ENCODE peak calls at places on chromosomes 2 and 18, in five cellular contexts. S, D, G, E and Y are unnamed samples.

GRCh38 chr2:43518182-43518581 is 77.7 kb downstream of the THADA start:
- DNase-seq in S (no peak), D (no peak), G (no peak), E (no peak), Y (no peak)

GRCh38 chr2:27194538-27195354 is 17.1 kb upstream of the ATRAID start:
- DNase-seq in S (no peak), D (no peak), G (peak; percentile 21), E (no peak), Y (no peak)

GRCh38 chr2:232030229-232030628 is 68.7 kb downstream of the DIS3L2 start:
- DNase-seq in S (no peak), D (no peak), G (no peak), E (peak; percentile 56), Y (no peak)

GRCh38 chr2:218437969-218438368 is 19.0 kb downstream of the VIL1 start:
- DNase-seq in S (no peak), D (no peak), G (no peak), E (no peak), Y (no peak)

GRCh38 chr2:30847841-30848240 is 40.6 kb upstream of the CAPN13 start:
- DNase-seq in S (no peak), D (no peak), G (no peak), E (no peak), Y (no peak)

GRCh38 chr2:52113338-52113737 is 1081.4 kb upstream of the NRXN1 start:
- DNase-seq in S (peak; percentile 41), D (no peak), G (no peak), E (no peak), Y (no peak)

GRCh38 chr18:50013363-50014138 is 181.4 kb downstream of the MYO5B start:
- DNase-seq in S (peak; percentile 37), D (no peak), G (no peak), E (no peak), Y (no peak)

GRCh38 chr2:175176624-175177023 is 4.9 kb downstream of the ATP5MC3 start:
- DNase-seq in S (no peak), D (no peak), G (no peak), E (no peak), Y (no peak)

GRCh38 chr18:61545281-61546245 is 212.3 kb downstream of the CDH20 start:
- DNase-seq in S (no peak), D (no peak), G (no peak), E (no peak), Y (peak; percentile 65)

GRCh38 chr2:196962325-196962724 is 35.8 kb upstream of the PGAP1 start:
- DNase-seq in S (no peak), D (no peak), G (no peak), E (no peak), Y (no peak)

GRCh38 chr18:48330016-48330991 is 78.9 kb downstream of the ZBTB7C start:
- DNase-seq in S (peak; percentile 93), D (no peak), G (peak; percentile 88), E (no peak), Y (peak; percentile 56)

GRCh38 chr2:100703744-100704143 is 116.2 kb upstream of the NPAS2 start:
- DNase-seq in S (no peak), D (peak; percentile 26), G (no peak), E (peak; percentile 28), Y (no peak)

GRCh38 chr2:159807183-159808037 is 9.4 kb upstream of the CD302 start:
- DNase-seq in S (peak; percentile 68), D (peak; percentile 31), G (peak; percentile 39), E (peak; percentile 83), Y (peak; percentile 19)

GRCh38 chr2:48754874-48755273 is 650 bp downstream of the LHCGR start:
- DNase-seq in S (no peak), D (no peak), G (no peak), E (peak; percentile 39), Y (no peak)

GRCh38 chr2:26455801-26456700 is 21.9 kb downstream of the OTOF start:
- DNase-seq in S (no peak), D (no peak), G (no peak), E (no peak), Y (no peak)

GRCh38 chr2:5195636-5196035 is 496.5 kb upstream of the SOX11 start:
- DNase-seq in S (no peak), D (no peak), G (peak; percentile 8), E (no peak), Y (no peak)

GRCh38 chr18:48688961-48689360 is 150.1 kb downstream of the CTIF start:
- DNase-seq in S (no peak), D (no peak), G (no peak), E (no peak), Y (no peak)

GRCh38 chr2:218648473-218649100 is 10.8 kb downstream of the ZNF142 start:
- DNase-seq in S (peak; percentile 75), D (no peak), G (peak; percentile 19), E (peak; percentile 76), Y (peak; percentile 28)

GRCh38 chr2:9593936-9594335 is 36.9 kb downstream of the YWHAQ start:
- DNase-seq in S (no peak), D (no peak), G (no peak), E (no peak), Y (no peak)

GRCh38 chr2:26735096-26735495 is 29.0 kb upstream of the SLC35F6 start:
- DNase-seq in S (peak; percentile 96), D (no peak), G (no peak), E (no peak), Y (no peak)

GRCh38 chr2:99552529-99552928 is 62.7 kb upstream of the REV1 start:
- DNase-seq in S (no peak), D (no peak), G (peak; percentile 7), E (no peak), Y (peak; percentile 42)

GRCh38 chr2:21267232-21267835 is 143.6 kb downstream of the TDRD15 start:
- DNase-seq in S (no peak), D (no peak), G (no peak), E (no peak), Y (no peak)

GRCh38 chr2:37625156-37625555 is 46.3 kb downstream of the CDC42EP3 start:
- DNase-seq in S (peak; percentile 88), D (no peak), G (no peak), E (no peak), Y (no peak)

GRCh38 chr2:54331095-54331835 is 75.2 kb upstream of the TSPYL6 start:
- DNase-seq in S (no peak), D (no peak), G (peak; percentile 5), E (peak; percentile 43), Y (no peak)